ENCODE peak calls at places on chromosomes 13 and 19, in ten cellular contexts. V is activated gamma-delta T cell treated with Interleukin-2 at 50 U/mL for 16 hours, G is RPMI8226, A is NCI-H1092 treated with DMSO at 0.1 percent for 48 hours, M is omental fat pad, U is NCI-H187 treated with DMSO at 0.1 percent for 48 hours, R is anterior cingulate cortex, L is NCI-H2081, E is A549, S is HS-27A. F is an unnamed sample.

GRCh38 chr13:113623491-113624234 is 34.3 kb downstream of the ATP4B start:
- DNase-seq in G (no peak), M (no peak), E (no peak), U (no peak), V (no peak), S (no peak), A (no peak), L (no peak), R (no peak), F (no peak)

GRCh38 chr13:27679896-27680295 is 58.2 kb downstream of the POLR1D start:
- DNase-seq in L (no peak), V (no peak), G (no peak), A (no peak), S (no peak), R (no peak), E (no peak), M (no peak), U (no peak), F (no peak)

GRCh38 chr13:28636677-28637317 is 22.1 kb upstream of the POMP start:
- DNase-seq in U (no peak), E (peak), A (peak), M (no peak), R (peak), G (peak), L (peak), V (peak), S (no peak), F (peak)

GRCh38 chr19:4012975-4013634 is 5.6 kb downstream of the PIAS4 start:
- DNase-seq in M (no peak), R (no peak), E (no peak), A (no peak), U (no peak), S (no peak), L (no peak), V (no peak), G (no peak), F (no peak)

GRCh38 chr13:114151565-114152284 is 19.3 kb upstream of the RASA3 start:
- DNase-seq in U (no peak), R (no peak), M (no peak), E (no peak), G (peak), L (no peak), V (no peak), S (no peak), A (peak), F (no peak)

GRCh38 chr13:36069881-36070366 is 61.3 kb downstream of the DCLK1 start:
- DNase-seq in L (no peak), G (no peak), V (no peak), E (no peak), S (no peak), R (no peak), M (no peak), A (no peak), U (no peak), F (no peak)

GRCh38 chr19:47853003-47853402 is 6.0 kb upstream of the TPRX2 start:
- DNase-seq in M (no peak), S (no peak), E (no peak), U (no peak), V (no peak), G (peak), R (no peak), L (no peak), A (no peak), F (no peak)

GRCh38 chr13:45332831-45333219 is 8.2 kb downstream of the TPT1 start:
- DNase-seq in A (no peak), G (no peak), S (no peak), U (no peak), M (no peak), L (no peak), V (no peak), E (no peak), R (no peak), F (no peak)

GRCh38 chr19:39518458-39518857 is 3.5 kb downstream of the SELENOV start:
- DNase-seq in E (no peak), M (no peak), U (no peak), L (no peak), A (no peak), V (no peak), R (no peak), S (no peak), G (no peak), F (no peak)

GRCh38 chr19:2462635-2463421 is 6.1 kb upstream of the LMNB2 start:
- DNase-seq in S (no peak), A (peak), L (peak), M (peak), U (peak), E (peak), G (no peak), V (no peak), R (peak), F (no peak)

F was measured in B cell.